ENCODE peak calls at places on chromosome 20, in four cellular contexts. Z is GDM1, B is lower leg skin, X is fibroblast of pulmonary artery. U is an unnamed sample.

GRCh38 chr20:51531141-51531710 is 11.3 kb downstream of the NFATC2 start:
- DNase-seq in B (no peak), X (no peak), Z (no peak), U (peak; percentile 46)

GRCh38 chr20:47857994-47858557 is 72.8 kb upstream of the SULF2 start:
- DNase-seq in Z (no peak), B (no peak), X (peak; percentile 65), U (no peak)

GRCh38 chr20:4836473-4836872 is 114.8 kb downstream of the PRND start:
- DNase-seq in B (no peak), Z (no peak), X (no peak), U (no peak)

GRCh38 chr20:36085686-36086267 is 68.8 kb upstream of the EPB41L1 start:
- DNase-seq in X (peak; percentile 35), B (no peak), Z (no peak), U (no peak)

GRCh38 chr20:50380697-50381040 is 129.5 kb upstream of the PTPN1 start:
- DNase-seq in X (peak; percentile 70), Z (no peak), B (no peak), U (no peak)

GRCh38 chr20:49408705-49409104 is 73.8 kb downstream of the KCNB1 start:
- DNase-seq in X (no peak), Z (no peak), B (no peak), U (no peak)

GRCh38 chr20:62590301-62591121 is 51.8 kb upstream of the SLCO4A1 start:
- DNase-seq in Z (no peak), B (no peak), X (peak; percentile 69), U (no peak)

GRCh38 chr20:62893700-62894099 is 32.1 kb upstream of the TCFL5 start:
- DNase-seq in X (no peak), B (no peak), Z (no peak), U (no peak)

GRCh38 chr20:3115190-3116107 is 30.9 kb upstream of the AVP start:
- DNase-seq in Z (no peak), X (peak; percentile 66), B (no peak), U (peak; percentile 30)

GRCh38 chr20:64050261-64051032 is 1.0 kb upstream of the SOX18 start:
- DNase-seq in X (no peak), Z (no peak), B (no peak), U (no peak)

GRCh38 chr20:37590938-37591490 is 63.3 kb upstream of the BLCAP start:
- DNase-seq in X (no peak), B (no peak), Z (no peak), U (no peak)

GRCh38 chr20:20195011-20195705 is 142.8 kb downstream of the CFAP61 start:
- DNase-seq in X (no peak), B (no peak), Z (no peak), U (no peak)

GRCh38 chr20:17558154-17558940 is 11.5 kb upstream of the DSTN start:
- DNase-seq in B (peak; percentile 51), X (peak; percentile 93), Z (peak; percentile 21), U (no peak)

U was measured in CD4-positive, alpha-beta memory T cell.